ENCODE peak calls at places on chromosomes 1 and 21, in nine cellular contexts. H is AG04450; R is AG04449; Z is NCI-H2171 treated with DMSO at 0.1 percent for 48 hours; T is NCI-H774; O is NCI-H2081; Q is neural progenitor cell; B is fibroblast of the conjunctiva; C is stimulated activated CD4-positive, alpha-beta T cell treated with anti-CD3 and anti-CD28 coated beads, Interleukin-1b, Interleukin-23, amount 100 ng/mL, for 24 hours. P is an unnamed sample.

GRCh38 chr1:81594211-81594610 is 206.5 kb upstream of the ADGRL2 start:
- DNase-seq in H (no peak), R (no peak), Z (no peak), T (no peak), O (no peak), Q (no peak), B (no peak), C (no peak), P (no peak)

GRCh38 chr21:31366825-31367224 is 22.8 kb upstream of the TIAM1 start:
- DNase-seq in H (peak), R (peak), Z (no peak), T (no peak), O (no peak), Q (no peak), B (peak), C (no peak), P (no peak)

GRCh38 chr21:45998871-45999580 is 17.5 kb downstream of the COL6A1 start:
- DNase-seq in H (no peak), R (no peak), Z (no peak), T (no peak), O (no peak), Q (no peak), B (no peak), C (no peak), P (no peak)

GRCh38 chr21:45262616-45263015 is 25.1 kb downstream of the POFUT2 start:
- DNase-seq in H (no peak), R (no peak), Z (no peak), T (no peak), O (no peak), Q (no peak), B (no peak), C (no peak), P (no peak)

GRCh38 chr21:26070822-26071425 is 99.6 kb downstream of the APP start:
- DNase-seq in H (no peak), R (peak), Z (peak), T (no peak), O (no peak), Q (peak), B (peak), C (peak), P (no peak)

GRCh38 chr1:6002714-6003501 is 10.7 kb upstream of the NPHP4 start:
- DNase-seq in H (no peak), R (no peak), Z (no peak), T (no peak), O (peak), Q (no peak), B (no peak), C (no peak), P (no peak)

GRCh38 chr1:98323906-98324358 is 337.6 kb upstream of the SNX7 start:
- DNase-seq in H (peak), R (peak), Z (no peak), T (no peak), O (no peak), Q (no peak), B (peak), C (no peak), P (no peak)

GRCh38 chr1:29256395-29256794 is 20.1 kb downstream of the PTPRU start:
- DNase-seq in H (no peak), R (no peak), Z (peak), T (no peak), O (no peak), Q (peak), B (no peak), C (no peak), P (peak)

GRCh38 chr1:231020816-231021215 is 19.2 kb downstream of the FAM89A start:
- DNase-seq in H (no peak), R (no peak), Z (no peak), T (no peak), O (no peak), Q (no peak), B (no peak), C (no peak), P (no peak)

GRCh38 chr1:10537082-10537766 is 62.5 kb downstream of the PEX14 start:
- DNase-seq in H (no peak), R (no peak), Z (peak), T (no peak), O (peak), Q (no peak), B (no peak), C (no peak), P (no peak)

GRCh38 chr21:36551731-36552457 is 72.0 kb upstream of the CLDN14 start:
- DNase-seq in H (peak), R (peak), Z (no peak), T (no peak), O (no peak), Q (no peak), B (peak), C (no peak), P (no peak)

GRCh38 chr1:116336250-116336649 is 36.8 kb upstream of the ATP1A1 start:
- DNase-seq in H (no peak), R (no peak), Z (peak), T (no peak), O (no peak), Q (no peak), B (no peak), C (no peak), P (no peak)

GRCh38 chr1:40766560-40766959 is 17.0 kb upstream of the KCNQ4 start:
- DNase-seq in H (no peak), R (no peak), Z (peak), T (no peak), O (no peak), Q (no peak), B (no peak), C (no peak), P (no peak)

GRCh38 chr1:212671342-212672031 is 28.2 kb downstream of the BATF3 start:
- DNase-seq in H (no peak), R (no peak), Z (peak), T (peak), O (peak), Q (no peak), B (no peak), C (no peak), P (peak)

GRCh38 chr1:31421404-31422040 is 8.5 kb downstream of the SERINC2 start:
- DNase-seq in H (no peak), R (no peak), Z (peak), T (no peak), O (peak), Q (peak), B (no peak), C (no peak), P (no peak)

GRCh38 chr1:199774433-199775089 is 252.9 kb upstream of the NR5A2 start:
- DNase-seq in H (peak), R (peak), Z (no peak), T (peak), O (peak), Q (no peak), B (no peak), C (no peak), P (no peak)